ENCODE peak calls at places on chromosomes 5 and 9, in five cellular contexts. H is tibial artery, N is left cardiac atrium, J is ecto neural progenitor cell, E is pulmonary artery endothelial cell. Q is an unnamed sample.

GRCh38 chr9:72718503-72718902 is 197.1 kb downstream of the TMC1 start:
- DNase-seq in H (no peak), N (no peak), J (no peak), E (no peak), Q (no peak)

GRCh38 chr5:56951131-56951945 is 585 bp downstream of the MIER3 start:
- DNase-seq in H (peak), N (peak), J (peak), E (no peak), Q (peak)

GRCh38 chr9:136566899-136567298 is 21.1 kb upstream of the NOTCH1 start:
- DNase-seq in H (peak), N (peak), J (no peak), E (no peak), Q (no peak)

GRCh38 chr5:146447734-146448380 is 724 bp downstream of the TCERG1 start:
- DNase-seq in H (no peak), N (no peak), J (no peak), E (no peak), Q (peak)

GRCh38 chr9:111969061-111969460 is 72.4 kb downstream of the UGCG start:
- DNase-seq in H (peak), N (no peak), J (no peak), E (no peak), Q (no peak)

GRCh38 chr5:126865299-126865698 is 88.4 kb downstream of the LMNB1 start:
- DNase-seq in H (no peak), N (no peak), J (no peak), E (no peak), Q (no peak)

GRCh38 chr5:143139585-143139984 is 263.9 kb downstream of the NR3C1 start:
- DNase-seq in H (no peak), N (no peak), J (no peak), E (no peak), Q (no peak)

GRCh38 chr9:96068511-96068910 is 193.0 kb downstream of the ERCC6L2 start:
- DNase-seq in H (no peak), N (no peak), J (no peak), E (no peak), Q (no peak)

GRCh38 chr5:159310492-159310891 is 19.8 kb downstream of the IL12B start:
- DNase-seq in H (no peak), N (peak), J (peak), E (no peak), Q (peak)

GRCh38 chr5:18394154-18394804 is 760.0 kb downstream of the TAF11L14 start:
- DNase-seq in H (no peak), N (peak), J (peak), E (no peak), Q (peak)

GRCh38 chr9:123473226-123473625 is 117.2 kb downstream of the CRB2 start:
- DNase-seq in H (no peak), N (no peak), J (no peak), E (no peak), Q (no peak)

GRCh38 chr5:133891390-133891789 is 77.0 kb downstream of the C5orf15 start:
- DNase-seq in H (no peak), N (no peak), J (no peak), E (no peak), Q (no peak)

GRCh38 chr5:123810253-123810652 is 298.3 kb downstream of the CSNK1G3 start:
- DNase-seq in H (no peak), N (peak), J (no peak), E (no peak), Q (no peak)

GRCh38 chr5:75324791-75325190 is 12.2 kb upstream of the HMGCR start:
- DNase-seq in H (no peak), N (no peak), J (no peak), E (no peak), Q (peak)

GRCh38 chr5:45109636-45110035 is 300.9 kb downstream of the MRPS30 start:
- DNase-seq in H (no peak), N (no peak), J (peak), E (no peak), Q (no peak)

GRCh38 chr9:33472171-33472920 is 1.4 kb downstream of the NOL6 start:
- DNase-seq in H (peak), N (no peak), J (no peak), E (no peak), Q (no peak)

GRCh38 chr9:136327313-136327971 is at the start of gene GPSM1:
- DNase-seq in H (no peak), N (peak), J (peak), E (no peak), Q (peak)

GRCh38 chr9:91495450-91495849 is 71.8 kb upstream of the NFIL3 start:
- DNase-seq in H (no peak), N (no peak), J (no peak), E (no peak), Q (no peak)

GRCh38 chr9:123424552-123425225 is 68.7 kb downstream of the CRB2 start:
- DNase-seq in H (peak), N (no peak), J (no peak), E (no peak), Q (no peak)

GRCh38 chr5:78129632-78130031 is 164.9 kb downstream of the AP3B1 start:
- DNase-seq in H (no peak), N (no peak), J (no peak), E (no peak), Q (no peak)

GRCh38 chr5:150428106-150428876 is 15.6 kb upstream of the CD74 start:
- DNase-seq in H (no peak), N (peak), J (no peak), E (no peak), Q (no peak)

GRCh38 chr5:142016576-142016975 is 3.7 kb upstream of the GNPDA1 start:
- DNase-seq in H (no peak), N (no peak), J (no peak), E (no peak), Q (peak)

GRCh38 chr5:135210286-135211055 is 176.4 kb upstream of the PITX1 start:
- DNase-seq in H (peak), N (no peak), J (no peak), E (no peak), Q (no peak)

GRCh38 chr9:98867434-98868168 is 60.1 kb downstream of the GALNT12 start:
- DNase-seq in H (peak), N (peak), J (no peak), E (no peak), Q (no peak)

GRCh38 chr5:95895771-95896170 is 65.9 kb downstream of the ELL2 start:
- DNase-seq in H (no peak), N (no peak), J (no peak), E (peak), Q (no peak)

GRCh38 chr5:76724871-76725270 is 8.9 kb downstream of the F2R start:
- DNase-seq in H (no peak), N (no peak), J (no peak), E (no peak), Q (no peak)

GRCh38 chr9:77495834-77496671 is 152.1 kb downstream of the GNA14 start:
- DNase-seq in H (no peak), N (no peak), J (no peak), E (peak), Q (no peak)

GRCh38 chr5:141382469-141383294 is at the start of gene PCDHGA7:
- DNase-seq in H (no peak), N (no peak), J (no peak), E (no peak), Q (no peak)

GRCh38 chr9:24045150-24045549 is 219.1 kb upstream of the ELAVL2 start:
- DNase-seq in H (no peak), N (no peak), J (no peak), E (no peak), Q (no peak)

GRCh38 chr9:17462869-17463464 is 115.9 kb upstream of the SH3GL2 start:
- DNase-seq in H (no peak), N (no peak), J (no peak), E (peak), Q (peak)

GRCh38 chr9:92276223-92277007 is 17.1 kb downstream of the IARS1 start:
- DNase-seq in H (no peak), N (no peak), J (no peak), E (no peak), Q (no peak)

GRCh38 chr5:11048760-11049159 is 287.7 kb upstream of the DAP start:
- DNase-seq in H (no peak), N (no peak), J (no peak), E (no peak), Q (no peak)

GRCh38 chr9:14203366-14204056 is 110.4 kb downstream of the NFIB start:
- DNase-seq in H (peak), N (peak), J (no peak), E (peak), Q (no peak)

GRCh38 chr5:165201364-165202143 is 1696.1 kb downstream of the MAT2B start:
- DNase-seq in H (no peak), N (no peak), J (no peak), E (no peak), Q (no peak)

GRCh38 chr9:78158286-78158685 is 77.6 kb upstream of the CEP78 start:
- DNase-seq in H (no peak), N (no peak), J (no peak), E (peak), Q (no peak)

GRCh38 chr5:145531038-145531734 is 304.0 kb downstream of the PRELID2 start:
- DNase-seq in H (no peak), N (peak), J (no peak), E (peak), Q (no peak)

GRCh38 chr5:146052780-146053179 is 52.6 kb downstream of the PLAC8L1 start:
- DNase-seq in H (no peak), N (no peak), J (no peak), E (no peak), Q (no peak)

GRCh38 chr9:125437771-125438221 is 176.2 kb downstream of the GAPVD1 start:
- DNase-seq in H (peak), N (no peak), J (peak), E (no peak), Q (no peak)

Q was measured in stimulated activated CD4-positive, alpha-beta T cell treated with anti-CD3 and anti-CD28 coated beads, Interleukin-15, amount 100 ng/mL, for 24 hours.